ENCODE peak calls at places on chromosomes 16 and 17, in four cellular contexts. Y is K562, N is RWPE1, X is psoas muscle. E is an unnamed sample.

GRCh38 chr17:70646673-70647072 is 477.3 kb downstream of the KCNJ2 start:
- DNase-seq in Y (no peak), N (no peak), X (no peak), E (no peak)

GRCh38 chr16:28974007-28974436 is 556 bp upstream of the SPNS1 start:
- DNase-seq in N (peak), Y (peak), X (peak), E (peak)

GRCh38 chr16:46929378-46930332 is 43.8 kb downstream of the DNAJA2 start:
- DNase-seq in Y (peak), X (peak), N (peak), E (peak)

GRCh38 chr17:6069611-6070279 is 434 bp upstream of the WSCD1 start:
- DNase-seq in N (no peak), Y (no peak), X (peak), E (no peak)

GRCh38 chr16:23847938-23848337 is 12.2 kb downstream of the PRKCB start:
- DNase-seq in X (no peak), Y (no peak), N (no peak), E (no peak)

GRCh38 chr17:16013943-16014407 is 14.4 kb downstream of the TTC19 start:
- DNase-seq in X (no peak), N (peak), Y (no peak), E (peak)

GRCh38 chr16:83344014-83344413 is 463.8 kb upstream of the HSBP1 start:
- DNase-seq in Y (no peak), X (no peak), N (no peak), E (no peak)

GRCh38 chr16:11163761-11164261 is 92.2 kb downstream of the SOCS1 start:
- DNase-seq in X (peak), Y (no peak), N (no peak), E (no peak)

GRCh38 chr17:10368561-10368960 is 4.2 kb downstream of the MYH13 start:
- DNase-seq in N (no peak), Y (no peak), X (no peak), E (no peak)

GRCh38 chr16:66270333-66270927 is 96.1 kb upstream of the CDH5 start:
- DNase-seq in X (peak), Y (peak), N (peak), E (peak)

GRCh38 chr17:17525956-17526355 is 29.8 kb upstream of the RASD1 start:
- DNase-seq in Y (no peak), N (no peak), X (peak), E (no peak)

GRCh38 chr16:81956213-81956948 is 54.9 kb downstream of the SDR42E1 start:
- DNase-seq in N (peak), Y (no peak), X (no peak), E (no peak)

GRCh38 chr17:31390748-31391495 is 553 bp upstream of the RAB11FIP4 start:
- DNase-seq in Y (no peak), N (no peak), X (no peak), E (no peak)

GRCh38 chr17:77869665-77870132 is 88.8 kb upstream of the TNRC6C start:
- DNase-seq in N (no peak), Y (no peak), X (peak), E (no peak)

GRCh38 chr17:15892679-15893332 is 52.1 kb upstream of the ADORA2B start:
- DNase-seq in N (no peak), Y (no peak), X (no peak), E (no peak)

GRCh38 chr16:57758331-57759117 is 23.0 kb downstream of the KATNB1 start:
- DNase-seq in Y (no peak), N (no peak), X (no peak), E (no peak)

GRCh38 chr17:75843577-75844529 is at the start of gene UNC13D:
- DNase-seq in N (no peak), X (peak), Y (peak), E (peak)

GRCh38 chr17:39568710-39569109 is 39.0 kb downstream of the NEUROD2 start:
- DNase-seq in X (no peak), N (no peak), Y (no peak), E (no peak)

GRCh38 chr16:84053237-84053636 is 10.6 kb upstream of the SLC38A8 start:
- DNase-seq in X (peak), Y (no peak), N (no peak), E (no peak)

GRCh38 chr17:42673885-42674754 is 2.7 kb downstream of the PLEKHH3 start:
- DNase-seq in N (peak), X (peak), Y (peak), E (peak)

GRCh38 chr17:75032896-75033294 is 13.9 kb downstream of the ATP5PD start:
- DNase-seq in X (no peak), N (no peak), Y (no peak), E (peak)

GRCh38 chr16:21145738-21146137 is 4.9 kb downstream of the DNAH3 start:
- DNase-seq in Y (no peak), X (no peak), N (no peak), E (no peak)

GRCh38 chr16:20911361-20911760 is 10.8 kb downstream of the LYRM1 start:
- DNase-seq in N (peak), Y (no peak), X (no peak), E (no peak)

GRCh38 chr17:75910699-75911098 is 6.0 kb upstream of the MRPL38 start:
- DNase-seq in Y (no peak), N (no peak), X (no peak), E (no peak)

GRCh38 chr16:69600202-69600601 is 34.4 kb downstream of the NFAT5 start:
- DNase-seq in Y (no peak), X (no peak), N (no peak), E (no peak)

GRCh38 chr17:42016411-42016831 is 818 bp downstream of the DNAJC7 start:
- DNase-seq in X (no peak), Y (peak), N (no peak), E (no peak)

GRCh38 chr16:66599726-66600125 is 4.8 kb upstream of the CMTM3 start:
- DNase-seq in X (no peak), N (no peak), Y (no peak), E (no peak)

GRCh38 chr17:78180083-78180482 is 6.8 kb downstream of the TK1 start:
- DNase-seq in X (no peak), N (no peak), Y (no peak), E (no peak)

GRCh38 chr16:65318590-65319267 is 196.9 kb upstream of the CDH11 start:
- DNase-seq in X (no peak), Y (no peak), N (no peak), E (no peak)

GRCh38 chr17:42065201-42065600 is 14.8 kb upstream of the C17orf113 start:
- DNase-seq in Y (no peak), X (no peak), N (no peak), E (no peak)

GRCh38 chr16:4675864-4676786 is 17.2 kb upstream of the NUDT16L1 start:
- DNase-seq in Y (no peak), X (no peak), N (no peak), E (no peak)

DNA sequence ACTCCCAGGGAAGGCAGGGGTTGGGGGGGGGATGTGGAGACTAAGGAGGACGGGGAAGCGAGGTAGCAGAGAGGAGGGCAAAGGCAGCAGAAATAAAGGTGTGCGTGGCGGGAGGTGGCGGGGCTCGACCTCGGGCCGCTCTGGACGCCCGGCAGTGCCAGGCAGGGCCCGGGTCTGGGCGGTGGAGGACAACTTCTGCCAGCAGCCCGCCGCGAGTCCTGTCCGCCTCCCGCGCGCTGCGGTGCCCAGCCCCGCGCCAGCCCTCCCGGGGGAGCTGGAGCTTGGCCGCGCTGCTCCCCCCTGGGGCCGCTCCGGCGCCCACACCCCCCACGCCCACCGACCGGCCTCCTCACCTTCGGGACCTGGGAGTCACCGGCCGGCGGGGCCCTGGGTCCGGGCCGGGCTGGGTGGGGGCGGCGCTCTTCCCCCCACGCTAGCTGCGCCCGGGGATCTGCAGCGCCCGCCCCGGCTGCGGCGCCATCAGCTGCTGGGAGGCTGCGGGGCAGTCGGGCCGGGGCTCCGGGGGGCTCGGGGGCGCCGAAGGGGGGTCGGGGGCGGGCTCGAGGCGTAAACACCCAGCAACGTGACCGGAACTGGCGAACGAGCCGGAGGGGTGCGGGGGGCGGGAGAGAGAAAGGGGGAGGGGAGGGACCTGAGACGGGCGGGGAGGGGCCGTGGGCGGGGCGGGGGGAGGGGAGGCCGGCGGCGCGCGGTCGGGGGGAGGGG is at the start of gene CCDC92B:
- DNase-seq in Y (no peak), N (no peak), X (no peak), E (no peak)
- H3K27ac ChIP-seq in Y (no peak), N (no peak), X (no peak), E (no peak)

GRCh38 chr16:89097528-89097846 is 3.8 kb downstream of the ACSF3 start:
- DNase-seq in N (no peak), X (no peak), Y (no peak), E (no peak)

GRCh38 chr16:89094252-89094901 is 725 bp downstream of the ACSF3 start:
- DNase-seq in Y (no peak), N (peak), X (no peak), E (no peak)

GRCh38 chr16:89095401-89095974 is 1.8 kb downstream of the ACSF3 start:
- DNase-seq in Y (no peak), X (no peak), N (no peak), E (no peak)

GRCh38 chr16:89096768-89097527 is 3.3 kb downstream of the ACSF3 start:
- DNase-seq in N (no peak), X (no peak), Y (no peak), E (no peak)

DNA sequence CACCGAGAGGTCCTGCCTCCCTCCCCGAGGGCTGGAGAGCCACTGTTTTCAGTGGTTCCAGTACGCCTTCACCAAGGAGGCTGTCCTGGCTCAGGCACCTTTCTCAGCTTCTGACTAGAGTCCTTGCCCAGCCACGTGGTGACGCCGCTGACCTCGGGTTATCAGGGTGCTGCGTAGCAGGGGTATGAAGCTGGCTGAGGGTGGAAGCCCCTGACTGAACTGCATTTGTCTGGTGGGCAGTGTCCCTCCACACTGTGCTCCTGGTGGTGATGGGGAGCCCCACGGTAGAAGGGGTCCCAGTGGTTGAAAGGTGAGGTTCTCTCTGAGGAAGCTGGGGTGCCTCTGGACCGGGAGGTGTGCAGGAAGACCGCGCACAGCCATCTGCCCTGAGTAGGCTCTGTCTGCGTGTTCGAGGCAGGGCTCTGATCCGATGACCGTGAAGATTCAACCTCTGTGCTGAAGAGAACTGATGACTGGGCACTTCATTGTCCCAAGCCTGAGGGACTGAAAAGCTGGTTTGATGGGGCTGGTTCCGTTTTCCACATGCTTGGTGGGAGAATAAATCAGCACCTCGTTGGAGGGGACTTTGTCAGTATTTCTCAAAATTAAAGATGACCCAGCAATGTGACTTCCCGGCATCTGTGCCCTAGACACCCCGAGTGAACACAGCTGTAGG is 2.5 kb downstream of the ACSF3 start:
- DNase-seq in N (no peak), X (no peak), Y (no peak), E (no peak)
- H3K27ac ChIP-seq in N (peak), X (no peak), Y (no peak), E (no peak)

GRCh38 chr16:31108794-31109558 is 790 bp downstream of the BCKDK start:
- DNase-seq in N (no peak), Y (no peak), X (no peak), E (no peak)

GRCh38 chr16:31107465-31107867 is 720 bp upstream of the BCKDK start:
- DNase-seq in X (no peak), Y (no peak), N (no peak), E (no peak)

GRCh38 chr16:31110106-31111034 is 2.2 kb downstream of the BCKDK start:
- DNase-seq in Y (no peak), X (no peak), N (no peak), E (peak)

GRCh38 chr16:31108035-31108793 is at the start of gene BCKDK:
- DNase-seq in N (peak), Y (peak), X (peak), E (peak)

DNA sequence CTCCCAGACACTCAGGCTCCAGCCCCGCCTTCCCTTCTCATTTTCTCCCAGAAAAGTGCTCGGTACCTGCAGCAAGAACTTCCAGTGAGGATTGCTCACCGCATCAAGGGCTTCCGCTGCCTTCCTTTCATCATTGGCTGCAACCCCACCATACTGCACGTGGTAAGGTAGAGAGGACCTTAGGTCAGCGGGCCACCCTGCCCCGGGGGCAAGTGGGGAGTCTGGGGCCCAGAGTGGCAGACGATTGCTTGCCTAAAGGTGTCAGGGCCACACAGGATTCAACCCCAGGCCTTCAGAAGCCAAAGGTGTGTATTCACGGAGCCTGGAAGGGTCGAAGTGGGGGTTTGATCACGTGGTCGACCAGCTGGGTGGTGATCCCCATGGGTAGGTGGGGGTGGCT is 1.4 kb downstream of the BCKDK start:
- DNase-seq in Y (no peak), N (no peak), X (no peak), E (no peak)
- H3K27ac ChIP-seq in Y (no peak), N (peak), X (peak), E (peak)

DNA sequence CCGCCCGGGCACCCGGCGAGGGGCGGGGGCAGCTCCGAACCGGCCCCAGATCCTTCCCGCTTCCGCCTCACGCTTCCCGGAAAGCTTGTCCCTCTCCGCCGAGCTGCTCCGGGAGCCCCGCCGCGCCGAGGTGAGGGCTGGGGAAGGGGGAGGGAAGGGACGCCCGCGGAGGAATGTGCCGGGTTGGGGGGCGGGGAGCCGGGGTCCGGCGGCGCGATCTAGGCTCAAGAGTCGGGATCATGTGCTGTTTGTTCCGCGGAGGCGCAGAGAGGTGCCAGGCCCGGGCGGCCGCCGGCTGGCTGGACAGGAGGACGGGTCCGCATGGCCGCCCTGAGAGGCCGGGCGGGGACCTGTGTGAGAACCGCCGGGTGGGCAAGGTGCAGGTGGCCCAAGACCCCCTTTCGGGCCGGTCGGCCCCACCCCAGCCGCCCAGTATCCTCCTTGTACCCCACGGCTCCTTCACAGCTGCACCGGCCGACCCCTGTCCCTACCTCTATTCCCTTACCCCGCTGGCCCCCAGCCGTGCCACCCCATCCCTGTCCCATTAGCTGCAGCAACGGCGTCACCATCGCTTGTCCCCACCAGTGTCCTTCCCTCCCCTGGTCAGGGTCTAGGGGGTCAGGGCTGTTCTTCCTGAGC is 396 bp downstream of the KIF1C start:
- DNase-seq in X (peak), N (no peak), Y (no peak), E (no peak)
- H3K27ac ChIP-seq in X (peak), N (peak), Y (peak), E (peak)

GRCh38 chr17:2871720-2872119 is 75.5 kb downstream of the RAP1GAP2 start:
- DNase-seq in N (peak), X (no peak), Y (no peak), E (no peak)
- H3K27ac ChIP-seq in N (peak), X (no peak), Y (no peak), E (no peak)

GRCh38 chr17:46764709-46765401 is 53.6 kb downstream of the WNT3 start:
- DNase-seq in Y (peak), N (peak), X (peak), E (peak)

GRCh38 chr17:46765491-46765890 is 53.0 kb downstream of the WNT3 start:
- DNase-seq in Y (no peak), N (no peak), X (no peak), E (no peak)

GRCh38 chr17:46763416-46763815 is 55.1 kb downstream of the WNT3 start:
- DNase-seq in Y (no peak), N (no peak), X (no peak), E (no peak)

GRCh38 chr17:46766493-46767491 is 51.7 kb downstream of the WNT3 start:
- DNase-seq in N (no peak), Y (no peak), X (no peak), E (no peak)

DNA sequence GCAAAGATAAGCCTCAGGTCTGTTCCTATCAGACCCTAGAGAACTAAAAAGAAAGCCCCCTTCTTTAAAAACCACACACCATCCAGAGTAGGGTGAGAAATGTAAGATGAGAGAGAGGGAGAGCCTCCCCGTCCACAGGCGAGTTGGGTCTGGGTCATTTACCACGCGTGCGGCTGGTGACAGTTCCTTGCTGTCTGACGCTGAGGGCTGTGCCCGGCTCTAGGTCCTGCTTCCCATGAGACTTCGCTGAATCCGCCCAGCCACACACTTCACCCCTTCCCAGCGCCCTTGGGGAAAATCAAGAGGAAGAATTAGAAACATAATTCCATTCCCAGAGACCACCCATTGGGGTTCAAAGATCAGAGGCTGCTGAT is 54.2 kb downstream of the WNT3 start:
- DNase-seq in Y (no peak), X (no peak), N (no peak), E (no peak)
- H3K27ac ChIP-seq in Y (peak), X (no peak), N (peak), E (no peak)

E was measured in SJCRH30.